ENCODE peak calls at places on chromosomes 16 and 17, in seven cellular contexts. B, K, W, H, X, L and N are unnamed samples.

GRCh38 chr17:75679706-75680201 is 12.6 kb downstream of the SAP30BP start:
- DNase-seq in H (peak; percentile 42), X (peak; percentile 41), B (no peak), K (peak; percentile 51), L (no peak), W (no peak), N (no peak)

GRCh38 chr16:78235168-78235800 is 135.8 kb downstream of the WWOX start:
- DNase-seq in B (peak; percentile 92), K (peak; percentile 58), H (peak; percentile 55), X (peak; percentile 47), L (peak; percentile 70), W (peak; percentile 79), N (peak; percentile 4)

GRCh38 chr17:7835818-7836595 is 2.0 kb downstream of the KDM6B start:
- DNase-seq in X (peak; percentile 64), B (peak; percentile 94), L (peak; percentile 87), H (peak; percentile 88), W (peak; percentile 86), K (peak; percentile 78), N (no peak)

GRCh38 chr17:69462010-69462409 is 47.5 kb downstream of the MAP2K6 start:
- DNase-seq in L (no peak), B (no peak), H (no peak), W (no peak), X (no peak), K (no peak), N (no peak)

GRCh38 chr16:2692948-2693651 is 10.8 kb downstream of the KCTD5 start:
- DNase-seq in H (no peak), W (no peak), L (no peak), B (no peak), X (peak; percentile 75), K (no peak), N (no peak)

GRCh38 chr16:15775209-15775608 is 81.6 kb downstream of the MYH11 start:
- DNase-seq in B (no peak), K (peak; percentile 54), W (no peak), L (no peak), X (no peak), H (no peak), N (no peak)

GRCh38 chr16:80500116-80500859 is 40.5 kb upstream of the DYNLRB2 start:
- DNase-seq in W (no peak), K (no peak), B (no peak), X (no peak), H (no peak), L (no peak), N (no peak)

GRCh38 chr16:68356249-68356918 is 45.6 kb downstream of the PRMT7 start:
- DNase-seq in W (no peak), B (no peak), K (no peak), H (no peak), X (no peak), L (no peak), N (no peak)

GRCh38 chr16:53664724-53665345 is 38.8 kb downstream of the RPGRIP1L start:
- DNase-seq in H (no peak), B (no peak), W (no peak), K (peak; percentile 83), L (no peak), X (peak; percentile 97), N (peak; percentile 59)

GRCh38 chr16:53429221-53429943 is 4.9 kb upstream of the RBL2 start:
- DNase-seq in B (no peak), W (no peak), H (no peak), X (peak; percentile 60), K (peak; percentile 77), L (no peak), N (no peak)

GRCh38 chr17:65627892-65628622 is 66.6 kb upstream of the AXIN2 start:
- DNase-seq in B (peak; percentile 60), H (no peak), K (peak; percentile 26), W (no peak), X (peak; percentile 77), L (no peak), N (peak; percentile 35)

GRCh38 chr17:76270770-76271668 is 5.9 kb downstream of the UBALD2 start:
- DNase-seq in K (no peak), H (no peak), B (no peak), L (no peak), W (no peak), X (no peak), N (no peak)

GRCh38 chr16:66581246-66581952 is 2.1 kb downstream of the CMTM2 start:
- DNase-seq in B (no peak), X (peak; percentile 68), W (no peak), K (no peak), H (no peak), L (no peak), N (no peak)

GRCh38 chr17:40553694-40554534 is 11.4 kb downstream of the CCR7 start:
- DNase-seq in B (peak; percentile 96), K (peak; percentile 78), L (peak; percentile 87), X (peak; percentile 61), W (peak; percentile 87), H (peak; percentile 62), N (no peak)

GRCh38 chr16:70568601-70569217 is 45.1 kb downstream of the SF3B3 start:
- DNase-seq in L (no peak), K (no peak), X (peak; percentile 79), B (no peak), W (no peak), H (no peak), N (no peak)

GRCh38 chr17:74305865-74306654 is 20.0 kb upstream of the KIF19 start:
- DNase-seq in B (no peak), W (no peak), L (no peak), H (no peak), K (no peak), X (peak; percentile 45), N (no peak)

GRCh38 chr17:30975042-30975820 is 4.4 kb downstream of the RNF135 start:
- DNase-seq in K (no peak), H (no peak), L (no peak), B (peak; percentile 36), X (no peak), W (no peak), N (no peak)

GRCh38 chr17:30969989-30970680 is 704 bp upstream of the RNF135 start:
- DNase-seq in L (no peak), K (peak; percentile 10), W (peak; percentile 60), X (no peak), H (no peak), B (peak; percentile 86), N (no peak)

DNA sequence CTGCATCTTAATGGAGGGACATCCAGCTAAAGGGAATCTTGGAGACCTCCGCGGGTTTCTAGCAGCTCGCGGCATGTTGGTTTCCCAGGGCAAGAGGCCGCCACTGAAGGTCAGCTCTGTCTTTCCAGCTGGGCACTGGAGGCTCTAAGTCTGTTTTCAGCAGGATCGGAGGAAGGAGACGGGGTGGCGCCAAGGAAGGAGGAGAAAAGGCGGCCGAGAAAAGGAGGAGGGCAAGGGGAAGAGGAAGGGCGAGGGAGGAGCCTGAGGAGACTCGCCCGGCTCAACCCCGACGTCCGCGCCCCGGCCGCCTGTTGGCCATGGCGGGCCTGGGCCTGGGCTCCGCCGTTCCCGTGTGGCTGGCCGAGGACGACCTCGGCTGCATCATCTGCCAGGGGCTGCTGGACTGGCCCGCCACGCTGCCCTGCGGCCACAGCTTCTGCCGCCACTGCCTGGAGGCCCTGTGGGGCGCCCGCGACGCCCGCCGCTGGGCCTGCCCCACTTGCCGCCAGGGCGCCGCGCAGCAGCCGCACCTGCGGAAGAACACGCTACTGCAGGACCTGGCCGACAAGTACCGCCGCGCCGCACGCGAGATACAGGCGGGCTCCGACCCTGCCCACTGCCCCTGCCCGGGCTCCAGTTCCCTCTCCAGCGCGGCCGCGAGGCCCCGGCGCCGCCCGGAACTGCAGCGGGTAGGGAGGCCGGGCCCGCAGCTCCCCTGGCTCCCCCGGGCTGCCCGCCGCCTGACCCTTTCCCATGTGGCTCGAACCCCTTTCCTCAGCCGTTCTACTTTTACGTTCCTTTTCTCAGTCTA is at the start of gene RNF135:
- DNase-seq in X (peak; percentile 88), W (peak; percentile 94), L (peak; percentile 90), B (peak; percentile 95), K (peak; percentile 88), H (peak; percentile 90), N (peak; percentile 42)
- TF ChIP-seq CTCF in X (peak; percentile 1), W (peak; percentile 72), L (no peak), B (no peak), K (no peak), H (peak; percentile 4), N (peak; percentile 4)

DNA sequence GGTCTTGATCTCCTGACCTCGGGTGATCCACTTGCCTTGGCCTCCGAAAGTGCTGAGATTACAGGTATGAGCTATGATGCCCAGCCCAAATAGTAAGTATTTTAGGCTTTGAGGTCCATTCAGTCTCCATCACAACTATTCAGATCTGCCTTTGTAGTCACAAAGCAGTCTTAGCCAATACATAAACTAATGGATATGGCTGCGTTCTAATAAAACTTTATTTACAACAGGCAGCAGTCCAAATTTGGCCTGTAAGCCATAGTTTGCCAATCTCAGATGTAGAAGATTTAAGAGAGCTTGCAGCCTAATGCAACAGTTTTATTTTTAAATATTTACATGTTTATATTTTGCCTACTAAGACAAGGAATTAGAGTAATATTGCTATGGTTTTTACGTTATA is 111.7 kb downstream of the YPEL2 start:
- DNase-seq in H (no peak), K (no peak), W (no peak), L (no peak), B (no peak), X (no peak), N (no peak)
- H3K4me3 ChIP-seq in H (no peak overlapping the region), K (no peak overlapping the region), W (no peak overlapping the region), L (no peak overlapping the region), B (no peak overlapping the region), X (no peak overlapping the region), N (no peak overlapping the region)

DNA sequence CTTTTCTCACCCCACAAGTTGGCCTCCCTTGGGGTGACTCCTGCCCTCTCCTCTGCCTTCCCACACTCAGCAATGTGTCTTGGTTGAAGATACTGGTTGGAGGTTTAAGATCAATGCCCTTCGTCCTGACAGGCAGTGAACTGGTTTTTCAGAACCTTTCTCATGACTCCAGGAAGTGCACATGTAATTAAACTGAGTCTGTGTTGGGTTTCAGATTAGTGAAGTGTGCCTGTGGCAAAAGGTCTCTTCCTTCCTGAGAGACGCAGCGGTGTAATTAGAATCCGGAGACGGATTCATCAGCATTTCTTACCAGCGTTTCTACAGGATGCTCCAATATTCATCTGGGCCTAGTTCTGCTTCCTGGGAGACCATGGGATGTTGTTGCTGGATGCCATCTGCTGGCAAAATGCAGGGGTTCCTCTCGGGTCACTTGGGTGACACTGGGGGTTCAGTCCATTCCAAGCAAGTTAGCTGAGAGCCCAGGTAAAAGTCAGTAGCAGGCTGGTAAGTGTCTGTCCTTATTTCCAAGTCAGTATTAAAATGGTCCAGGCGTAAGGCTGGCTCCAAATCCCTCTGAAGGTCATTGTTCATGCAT is 233.3 kb downstream of the XYLT1 start:
- DNase-seq in B (no peak), H (no peak), W (no peak), X (no peak), L (no peak), K (no peak), N (no peak)
- TF ChIP-seq CTCF in B (no peak), H (no peak), W (no peak), X (no peak), L (no peak), K (no peak), N (no peak)

GRCh38 chr17:45785373-45786193 is 1.5 kb downstream of the CRHR1 start:
- DNase-seq in H (no peak), K (no peak), L (no peak), B (no peak), X (no peak), W (no peak), N (no peak)

GRCh38 chr17:45784583-45785372 is 658 bp downstream of the CRHR1 start:
- DNase-seq in H (no peak), W (no peak), K (no peak), L (no peak), B (peak; percentile 90), X (peak; percentile 20), N (no peak)

GRCh38 chr17:45782889-45783592 is 1.1 kb upstream of the CRHR1 start:
- DNase-seq in B (no peak), H (no peak), X (no peak), K (no peak), W (no peak), L (no peak), N (no peak)

GRCh38 chr17:45784293-45784582 is at the start of gene CRHR1:
- DNase-seq in X (no peak), L (no peak), W (no peak), B (no peak), K (no peak), H (no peak), N (no peak)

GRCh38 chr17:45783593-45784292 is 377 bp upstream of the CRHR1 start:
- DNase-seq in W (no peak), X (no peak), H (no peak), K (no peak), B (peak; percentile 88), L (no peak), N (no peak)
- H3K4me3 ChIP-seq in W (peak overlapping the region; percentile 28), X (no peak overlapping the region), H (peak overlapping the region; percentile 56), K (no peak overlapping the region), B (peak overlapping the region; percentile 25), L (peak overlapping the region; percentile 73), N (no peak overlapping the region)